ENCODE peak calls at places on chromosomes 4 and X, in four cellular contexts. P, S, I and R are unnamed samples.

GRCh38 chr4:73066928-73067327 is 2.6 kb downstream of the COX18 start:
- DNase-seq in I (no peak), P (no peak), S (no peak), R (no peak)

GRCh38 chrX:47216393-47216925 is 2.0 kb upstream of the CDK16 start:
- DNase-seq in P (peak; percentile 56), S (no peak), I (no peak), R (no peak)

GRCh38 chr4:7390906-7391636 is 43.7 kb downstream of the PSAPL1 start:
- DNase-seq in P (no peak), I (no peak), S (peak; percentile 12), R (no peak)

GRCh38 chr4:2923141-2923551 is 40.1 kb downstream of the NOP14 start:
- DNase-seq in S (no peak), P (peak; percentile 30), I (no peak), R (no peak)

GRCh38 chr4:183905081-183905592 is at the start of gene STOX2:
- DNase-seq in P (peak; percentile 83), S (peak; percentile 44), I (peak; percentile 69), R (peak; percentile 73)

GRCh38 chrX:118976599-118977340 is 2.4 kb downstream of the LONRF3 start:
- DNase-seq in P (peak; percentile 68), S (no peak), I (peak; percentile 82), R (peak; percentile 6)

GRCh38 chrX:68511255-68511654 is 12.4 kb downstream of the YIPF6 start:
- DNase-seq in S (no peak), I (peak; percentile 18), P (no peak), R (peak; percentile 6)

GRCh38 chr4:102404551-102404969 is 59.3 kb upstream of the SLC39A8 start:
- DNase-seq in S (no peak), P (no peak), I (no peak), R (peak; percentile 14)

GRCh38 chr4:75990129-75990528 is 616 bp downstream of the SDAD1 start:
- DNase-seq in I (no peak), P (no peak), S (no peak), R (no peak)

GRCh38 chr4:99808260-99808857 is 8.3 kb upstream of the DAPP1 start:
- DNase-seq in P (no peak), S (no peak), I (peak; percentile 74), R (peak; percentile 23)

GRCh38 chr4:163949976-163950601 is 455.6 kb downstream of the TMA16 start:
- DNase-seq in I (no peak), S (no peak), P (no peak), R (no peak)

GRCh38 chr4:8319731-8320385 is 50.3 kb downstream of the HTRA3 start:
- DNase-seq in I (peak; percentile 25), S (no peak), P (peak; percentile 38), R (peak; percentile 61)

GRCh38 chr4:30258949-30259348 is 461.2 kb upstream of the PCDH7 start:
- DNase-seq in P (no peak), I (no peak), S (no peak), R (no peak)

GRCh38 chr4:7094931-7095330 is 27.1 kb upstream of the GRPEL1 start:
- DNase-seq in S (no peak), I (no peak), P (no peak), R (no peak)

GRCh38 chrX:24890677-24891076 is 125.1 kb downstream of the ARX start:
- DNase-seq in S (no peak), P (no peak), I (no peak), R (no peak)

GRCh38 chr4:56200275-56200674 is 187.0 kb downstream of the AASDH start:
- DNase-seq in I (no peak), S (no peak), P (no peak), R (no peak)

GRCh38 chrX:38871129-38872029 is 70.1 kb downstream of the MID1IP1 start:
- DNase-seq in I (no peak), P (no peak), S (no peak), R (no peak)

GRCh38 chr4:140237616-140238352 is 83.8 kb upstream of the MAML3 start:
- DNase-seq in I (peak; percentile 71), P (peak; percentile 85), S (peak; percentile 38), R (peak; percentile 50)

GRCh38 chr4:68288046-68288740 is 42.7 kb upstream of the TMPRSS11B start:
- DNase-seq in P (no peak), I (no peak), S (no peak), R (no peak)

GRCh38 chr4:57355066-57355465 is 244.9 kb upstream of the IGFBP7 start:
- DNase-seq in S (no peak), I (no peak), P (no peak), R (no peak)

GRCh38 chrX:104564921-104565703 is 887 bp upstream of the IL1RAPL2 start:
- DNase-seq in I (no peak), P (no peak), S (no peak), R (no peak)

GRCh38 chr4:150782921-150783320 is 201.0 kb downstream of the MAB21L2 start:
- DNase-seq in P (no peak), S (no peak), I (no peak), R (peak; percentile 34)

DNA sequence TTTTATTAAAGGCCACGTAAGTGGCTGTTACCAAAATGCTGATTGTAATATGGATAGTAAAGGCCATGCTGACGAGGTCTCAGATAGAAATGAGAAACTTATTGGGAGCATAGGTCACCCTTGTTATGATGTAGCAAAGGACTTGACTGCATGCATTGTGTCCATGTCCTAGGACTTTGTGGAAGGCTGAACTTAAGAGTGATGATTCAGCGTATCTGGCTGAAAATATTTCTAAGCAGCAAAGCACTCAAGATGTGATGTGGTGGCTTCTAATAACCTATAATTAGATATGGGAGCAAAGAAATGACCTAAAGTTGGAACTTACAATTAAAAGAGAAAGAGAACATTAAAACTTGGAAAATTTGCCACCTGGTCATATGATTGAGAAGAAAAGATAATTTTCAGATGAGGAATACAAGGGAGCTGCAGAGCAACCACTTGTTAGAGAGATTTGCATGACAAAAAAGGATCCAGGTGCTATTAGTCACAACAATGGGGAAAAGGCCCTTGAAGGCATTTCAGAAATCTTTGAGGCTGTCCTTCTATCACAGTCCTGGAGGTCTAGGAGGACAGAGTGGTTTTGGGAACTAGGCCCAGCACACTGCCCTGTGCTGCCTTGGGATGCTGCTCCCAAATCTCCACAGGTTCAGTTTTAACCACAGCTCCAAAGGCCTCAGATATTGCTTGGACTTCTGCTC is 793.7 kb upstream of the LCORL start:
- DNase-seq in P (no peak), I (no peak), S (no peak), R (no peak)
- TF ChIP-seq CTCF in P (no peak), I (no peak), S (no peak), R (no peak)

DNA sequence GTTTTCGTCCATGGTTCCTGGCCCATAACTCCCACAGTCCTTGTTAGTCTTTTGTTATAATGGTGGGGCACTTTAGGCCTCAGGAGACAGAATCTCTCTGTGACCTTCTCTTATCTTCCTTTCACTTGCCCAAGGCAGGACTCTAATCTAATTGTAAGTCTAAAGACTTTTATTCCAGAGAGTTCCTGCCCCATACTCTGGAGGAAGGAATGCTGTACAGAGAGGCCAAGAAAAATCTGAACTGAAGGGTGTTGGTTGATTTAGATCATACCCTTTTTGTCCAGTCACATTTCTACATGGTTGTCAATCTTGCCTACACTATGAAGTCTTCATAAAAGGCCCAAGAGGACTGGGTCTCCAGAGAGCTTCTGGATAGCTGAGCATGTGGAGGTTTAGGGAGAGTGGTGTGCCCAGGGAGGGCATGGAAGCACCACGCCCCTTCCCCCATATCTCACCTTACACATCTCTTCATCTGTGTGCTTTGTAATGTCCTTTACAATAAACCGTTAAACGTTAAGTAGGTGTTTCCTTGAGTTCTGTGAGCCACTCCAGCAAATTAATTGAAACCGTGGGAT is 84.5 kb downstream of the AFF1 start:
- DNase-seq in S (no peak), P (no peak), I (no peak), R (no peak)
- TF ChIP-seq POLR2AphosphoS5 in S (no peak), P (no peak), I (no peak), R (no peak)

GRCh38 chr4:70721747-70722146 is at the start of gene RUFY3:
- DNase-seq in S (no peak), P (no peak), I (no peak), R (no peak)
- H3K4me3 ChIP-seq in S (peak within 1 kb of the TSS; percentile 44), P (peak within 1 kb of the TSS; percentile 41), I (no peak within 1 kb of the TSS), R (peak within 1 kb of the TSS; percentile 11)

GRCh38 chrX:30489323-30489722 is 88.2 kb downstream of the TASL start:
- DNase-seq in S (no peak), P (no peak), I (no peak), R (no peak)
- TF ChIP-seq CTCF in S (no peak), P (no peak), I (no peak), R (no peak)

GRCh38 chrX:154365997-154366665 is 8.3 kb downstream of the FLNA start:
- DNase-seq in S (no peak), P (no peak), I (no peak), R (no peak)
- TF ChIP-seq POLR2AphosphoS5 in S (no peak), P (no peak), I (peak; percentile 15), R (no peak)

GRCh38 chr4:69763233-69763632 is 2.8 kb upstream of the SULT1B1 start:
- DNase-seq in S (no peak), I (no peak), P (no peak), R (no peak)
- H3K4me3 ChIP-seq in S (no peak overlapping the region), I (no peak overlapping the region), P (no peak overlapping the region), R (no peak overlapping the region)

GRCh38 chr4:112289407-112290253 is 3.9 kb upstream of the TIFA start:
- DNase-seq in P (no peak), S (no peak), I (no peak), R (no peak)
- TF ChIP-seq CTCF in P (no peak), S (no peak), I (no peak), R (no peak)

GRCh38 chr4:53763813-53764597 is 172.7 kb upstream of the LNX1 start:
- DNase-seq in P (no peak), I (no peak), S (no peak), R (no peak)
- TF ChIP-seq POLR2AphosphoS5 in P (no peak), I (no peak), S (no peak), R (no peak)

DNA sequence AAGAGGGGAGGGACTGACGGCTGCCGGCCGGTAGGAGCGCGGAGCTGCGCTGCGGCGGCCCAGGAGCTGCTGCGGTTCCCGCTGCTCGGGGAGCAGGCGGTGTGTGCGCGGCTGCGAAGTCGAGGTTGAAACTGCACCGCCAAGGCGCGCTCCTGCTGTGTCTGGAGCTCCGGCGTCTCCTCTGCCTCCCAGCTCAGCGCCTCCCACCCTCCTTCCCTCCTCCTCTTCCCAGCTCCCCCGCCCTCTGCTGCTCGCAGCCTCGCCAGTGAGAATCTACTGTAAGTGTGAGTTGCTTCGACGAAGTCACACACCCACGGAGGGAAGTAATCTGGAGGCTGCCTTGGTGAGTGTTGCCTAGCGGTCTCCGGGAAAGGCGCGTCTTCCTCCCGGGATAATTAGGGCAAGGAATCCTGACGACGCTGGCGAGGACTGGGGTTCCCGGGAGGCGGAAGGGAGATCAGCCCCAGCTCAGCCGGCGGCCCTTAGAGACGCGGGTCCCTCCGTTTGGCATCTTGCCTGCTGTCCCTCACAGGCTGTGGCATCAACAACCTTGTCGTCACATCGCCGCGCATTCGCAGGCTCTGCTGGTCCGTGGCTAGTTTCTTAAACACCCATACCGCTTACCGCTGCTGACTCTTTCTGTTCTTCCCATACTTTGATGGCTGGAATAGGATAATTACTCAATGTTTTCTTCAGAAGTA is at the start of gene EPHA5:
- DNase-seq in S (no peak), I (no peak), P (peak; percentile 73), R (peak; percentile 69)
- H3K4me3 ChIP-seq in S (peak within 1 kb of the TSS; percentile 33), I (no peak within 1 kb of the TSS), P (peak within 1 kb of the TSS; percentile 45), R (peak within 1 kb of the TSS; percentile 53)